ENCODE peak calls at places on chromosomes 13 and 19, in seven cellular contexts. Q is HT-29; G is activated naive CD4-positive, alpha-beta T cell treated with Interleukin-2 at 50 U/mL for 16 hours; F is CD4-positive, CD25-positive, alpha-beta regulatory T cell; R is neural crest cell; K is neural progenitor cell; P is AG04450. Z is an unnamed sample.

GRCh38 chr13:85806553-85807175 is 7.4 kb upstream of the SLITRK6 start:
- DNase-seq in R (no peak), F (peak; percentile 47), Q (peak; percentile 91), P (peak; percentile 47), K (peak; percentile 62), G (no peak), Z (no peak)

GRCh38 chr13:110530839-110531499 is 30.6 kb downstream of the RAB20 start:
- DNase-seq in G (no peak), K (no peak), P (no peak), F (no peak), Q (no peak), R (no peak), Z (no peak)

GRCh38 chr13:75263741-75264407 is 218.1 kb downstream of the TBC1D4 start:
- DNase-seq in R (no peak), G (no peak), K (no peak), P (no peak), Q (no peak), F (no peak), Z (no peak)

GRCh38 chr19:35006342-35006998 is 6.3 kb downstream of the GRAMD1A start:
- DNase-seq in G (no peak), Q (peak; percentile 96), K (no peak), P (no peak), R (no peak), F (no peak), Z (no peak)

GRCh38 chr19:13099073-13099999 is 3.3 kb downstream of the LYL1 start:
- DNase-seq in R (no peak), F (peak; percentile 93), P (no peak), K (peak; percentile 65), G (peak; percentile 80), Q (peak; percentile 55), Z (peak; percentile 86)

GRCh38 chr13:41012536-41012935 is 6.6 kb downstream of the ELF1 start:
- DNase-seq in K (no peak), P (no peak), R (no peak), F (no peak), G (no peak), Q (no peak), Z (no peak)

GRCh38 chr19:5184930-5185329 is 155.7 kb downstream of the PTPRS start:
- DNase-seq in R (no peak), Q (no peak), K (no peak), F (no peak), G (no peak), P (no peak), Z (no peak)

GRCh38 chr13:61954092-61954491 is 538.4 kb upstream of the PCDH20 start:
- DNase-seq in P (no peak), K (peak; percentile 39), Q (peak; percentile 55), F (no peak), G (no peak), R (no peak), Z (no peak)

GRCh38 chr13:97275265-97275664 is 53.1 kb downstream of the MBNL2 start:
- DNase-seq in Q (peak; percentile 40), F (no peak), K (no peak), P (no peak), R (no peak), G (no peak), Z (no peak)

GRCh38 chr13:106083620-106084350 is 451.7 kb downstream of the EFNB2 start:
- DNase-seq in F (no peak), K (peak; percentile 63), P (no peak), R (no peak), G (no peak), Q (peak; percentile 85), Z (no peak)

Z was measured in immature natural killer cell.